ENCODE peak calls at places on chromosomes 4 and X, in seven cellular contexts. R is upper lobe of right lung; G is sigmoid colon; B is CD8-positive, alpha-beta T cell; E is lower lobe of right lung; X is fibroblast of lung; Y is astrocyte. J is an unnamed sample. For H3K27me3, the result is how much of the 10 kb centered on the place peaks cover.

GRCh38 chr4:168241953-168242352 is 76.6 kb downstream of the DDX60 start:
- DNase-seq in R (no peak), G (no peak), B (no peak), E (no peak), X (no peak), Y (no peak), J (no peak)

GRCh38 chrX:12494400-12495138 is 296.6 kb upstream of the PRPS2 start:
- DNase-seq in R (no peak), G (no peak), B (no peak), E (no peak), X (no peak), Y (no peak), J (no peak)

GRCh38 chr4:185654311-185654710 is 119.0 kb upstream of the PDLIM3 start:
- DNase-seq in R (no peak), G (no peak), B (no peak), E (no peak), X (no peak), Y (no peak), J (no peak)

GRCh38 chrX:115264009-115264408 is 25.5 kb upstream of the LUZP4 start:
- DNase-seq in R (no peak), G (no peak), B (no peak), E (no peak), X (no peak), Y (no peak), J (no peak)

GRCh38 chrX:136030357-136031225 is 45.4 kb downstream of the SLC9A6 start:
- DNase-seq in R (no peak), G (peak), B (no peak), E (no peak), X (peak), Y (peak), J (no peak)

GRCh38 chr4:94448815-94449375 is 2.8 kb upstream of the PDLIM5 start:
- DNase-seq in R (no peak), G (no peak), B (no peak), E (no peak), X (no peak), Y (no peak), J (no peak)

GRCh38 chrX:129957241-129958099 is 25.0 kb upstream of the BCORL1 start:
- DNase-seq in R (peak), G (peak), B (no peak), E (peak), X (peak), Y (peak), J (peak)

GRCh38 chr4:113675731-113676707 is 85.5 kb downstream of the CAMK2D start:
- DNase-seq in R (no peak), G (no peak), B (no peak), E (no peak), X (peak), Y (no peak), J (no peak)

GRCh38 chrX:39941332-39941920 is 156.3 kb downstream of the BCOR start:
- DNase-seq in R (no peak), G (no peak), B (no peak), E (no peak), X (no peak), Y (peak), J (no peak)

GRCh38 chr4:54709281-54709854 is 51.6 kb downstream of the KIT start:
- DNase-seq in R (no peak), G (no peak), B (no peak), E (no peak), X (peak), Y (no peak), J (no peak)

GRCh38 chr4:9924750-9925149 is 96.5 kb downstream of the SLC2A9 start:
- DNase-seq in R (no peak), G (no peak), B (no peak), E (no peak), X (no peak), Y (peak), J (no peak)

GRCh38 chr4:115228851-115229250 is 115.4 kb upstream of the NDST4 start:
- DNase-seq in R (no peak), G (no peak), B (no peak), E (no peak), X (no peak), Y (no peak), J (no peak)

GRCh38 chr4:66636321-66636720 is 909.0 kb downstream of the CENPC start:
- DNase-seq in R (no peak), G (no peak), B (no peak), E (no peak), X (no peak), Y (no peak), J (no peak)

GRCh38 chr4:104589264-104589868 is 94.7 kb upstream of the CXXC4 start:
- DNase-seq in R (no peak), G (no peak), B (no peak), E (no peak), X (peak), Y (no peak), J (no peak)

GRCh38 chrX:110992611-110993010 is 103.4 kb upstream of the PAK3 start:
- DNase-seq in R (no peak), G (no peak), B (no peak), E (no peak), X (peak), Y (no peak), J (no peak)

GRCh38 chrX:123764967-123765871 is 32.4 kb upstream of the THOC2 start:
- DNase-seq in R (peak), G (peak), B (peak), E (peak), X (peak), Y (peak), J (peak)

GRCh38 chrX:154991476-154991875 is 31.0 kb downstream of the F8 start:
- DNase-seq in R (no peak), G (no peak), B (no peak), E (no peak), X (no peak), Y (no peak), J (no peak)

GRCh38 chr4:29310252-29310651 is 1409.9 kb upstream of the PCDH7 start:
- DNase-seq in R (no peak), G (no peak), B (no peak), E (no peak), X (no peak), Y (no peak), J (no peak)
- H3K27ac ChIP-seq in R (no peak), G (no peak), B (no peak), E (no peak), X (no peak), Y (no peak), J (no peak)

GRCh38 chr4:187207931-187208330 is 484.3 kb upstream of the FAT1 start:
- DNase-seq in R (no peak), G (no peak), B (no peak), E (no peak), X (no peak), Y (no peak), J (no peak)

GRCh38 chr4:187208641-187209040 is 485.0 kb upstream of the FAT1 start:
- DNase-seq in R (no peak), G (no peak), B (no peak), E (no peak), X (no peak), Y (no peak), J (no peak)

GRCh38 chr4:187215438-187215837 is 491.8 kb upstream of the FAT1 start:
- DNase-seq in R (no peak), G (no peak), B (no peak), E (no peak), X (no peak), Y (no peak), J (no peak)

GRCh38 chr4:187204389-187204920 is 480.8 kb upstream of the FAT1 start:
- DNase-seq in R (no peak), G (no peak), B (no peak), E (no peak), X (no peak), Y (no peak), J (no peak)

DNA sequence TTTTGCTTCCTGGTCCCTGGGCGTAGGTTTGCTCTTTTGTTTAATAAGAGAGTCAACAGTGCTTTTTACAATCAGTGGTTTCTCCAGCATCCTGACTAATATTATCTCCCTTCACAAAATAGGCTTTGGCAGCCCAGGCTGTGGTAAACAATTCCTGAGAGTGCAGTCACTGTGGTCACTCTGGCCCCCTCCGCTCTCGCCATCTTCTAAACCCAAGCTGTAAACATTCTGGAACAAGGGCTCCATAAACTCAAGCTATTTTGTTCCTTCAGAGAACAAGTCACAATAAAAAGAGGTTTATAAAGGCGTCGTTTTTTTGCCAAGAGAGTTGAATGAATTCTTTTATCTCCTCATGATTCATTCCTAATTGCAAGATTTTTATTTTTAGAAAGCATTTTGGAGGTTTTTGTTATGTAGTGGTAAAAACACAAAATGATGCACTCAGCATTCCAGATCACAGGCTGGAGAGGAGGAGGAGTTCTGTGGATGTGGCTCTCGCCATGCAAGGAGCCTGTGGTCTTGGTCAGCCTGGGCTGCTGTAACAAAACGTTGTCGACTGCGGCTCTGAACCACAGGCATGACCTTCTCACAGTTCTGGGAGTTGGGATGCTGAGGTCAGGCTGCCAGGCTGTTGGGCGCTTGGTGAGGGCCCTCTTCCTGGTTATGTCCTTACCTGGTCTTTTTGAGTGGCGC is 486.4 kb upstream of the FAT1 start:
- DNase-seq in R (no peak), G (no peak), B (no peak), E (no peak), X (peak), Y (peak), J (no peak)
- H3K27me3 ChIP-seq in R (under half), G (under half), B (under half), E (under half), X (under half), Y (under half), J (under half)

GRCh38 chr4:165325732-165326512 is 1.5 kb upstream of the MSMO1 start:
- DNase-seq in R (no peak), G (no peak), B (no peak), E (no peak), X (peak), Y (peak), J (no peak)
- H3K4me3 ChIP-seq in R (peak), G (peak), B (no peak), E (no peak), X (no peak), Y (peak), J (peak)

GRCh38 chr4:125986307-125986706 is 671.6 kb downstream of the FAT4 start:
- DNase-seq in R (no peak), G (no peak), B (no peak), E (no peak), X (no peak), Y (no peak), J (no peak)
- H3K27ac ChIP-seq in R (no peak), G (no peak), B (no peak), E (no peak), X (no peak), Y (no peak), J (no peak)

DNA sequence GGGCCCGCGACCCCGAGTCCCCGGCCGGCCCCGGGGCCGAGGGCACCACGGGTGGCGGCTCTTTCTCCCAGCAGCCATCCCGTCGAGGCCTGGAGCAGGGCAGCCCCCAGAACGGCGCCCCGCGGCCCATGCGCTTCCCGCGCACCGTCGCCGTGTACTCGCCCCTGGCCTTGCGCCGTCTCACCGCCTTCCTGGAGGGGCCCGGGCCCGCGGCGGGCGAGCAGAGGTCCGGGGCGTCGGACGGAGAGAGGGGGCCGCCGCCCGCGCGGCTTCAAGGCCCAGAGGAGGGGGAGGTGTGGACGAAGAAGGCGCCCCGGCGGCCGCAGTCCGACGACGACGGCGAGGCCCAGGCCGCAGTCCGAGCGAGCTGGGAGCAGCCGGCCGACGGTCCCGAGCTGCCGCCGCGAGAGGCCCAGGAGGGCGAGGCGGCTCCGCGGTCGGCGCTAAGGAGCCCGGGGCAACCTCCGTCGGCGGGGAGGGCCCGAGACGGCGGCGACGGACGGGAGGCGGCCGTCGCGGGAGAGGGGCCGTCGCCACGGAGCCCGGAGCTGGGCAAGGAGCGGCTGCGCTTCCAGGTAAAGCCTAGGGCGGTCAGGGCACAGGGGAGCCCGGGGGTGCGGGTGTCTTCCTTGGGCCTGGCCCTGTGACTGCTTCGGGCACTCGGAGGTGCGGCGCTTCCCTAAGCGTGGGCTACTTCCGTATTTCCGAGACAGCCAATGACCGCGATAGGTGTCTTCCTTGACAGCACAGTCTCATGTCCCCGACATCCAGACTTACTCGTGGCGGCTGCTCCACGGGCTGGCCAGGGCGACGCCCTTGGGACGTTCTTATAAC is 845 bp downstream of the ZAR1 start:
- DNase-seq in R (no peak), G (no peak), B (no peak), E (peak), X (no peak), Y (no peak), J (no peak)
- H3K27me3 ChIP-seq in R (half or more), G (under half), B (under half), E (under half), X (under half), Y (under half), J (under half)

DNA sequence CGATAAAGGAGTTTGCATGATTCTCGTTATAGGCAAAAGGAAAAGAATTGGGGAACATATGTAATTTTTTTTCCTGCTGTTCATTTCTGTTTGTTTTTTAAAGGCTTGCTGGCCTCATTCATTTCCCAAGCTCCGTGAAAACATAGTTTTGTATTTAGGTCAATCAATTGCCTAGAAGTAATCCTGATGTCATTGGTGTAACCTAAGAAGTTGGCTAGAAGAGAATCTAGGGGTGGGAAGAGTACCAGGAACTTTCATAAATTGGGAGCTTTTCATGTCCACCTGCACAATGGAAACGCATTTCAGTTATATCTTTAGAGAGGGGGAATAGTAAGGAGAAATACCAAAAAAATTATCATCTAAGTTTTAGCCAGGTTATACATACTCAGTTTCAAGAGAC is 3.8 kb downstream of the RAPGEF2 start:
- DNase-seq in R (no peak), G (no peak), B (no peak), E (no peak), X (peak), Y (peak), J (no peak)
- H3K4me3 ChIP-seq in R (peak), G (no peak), B (no peak), E (peak), X (no peak), Y (peak), J (no peak)

DNA sequence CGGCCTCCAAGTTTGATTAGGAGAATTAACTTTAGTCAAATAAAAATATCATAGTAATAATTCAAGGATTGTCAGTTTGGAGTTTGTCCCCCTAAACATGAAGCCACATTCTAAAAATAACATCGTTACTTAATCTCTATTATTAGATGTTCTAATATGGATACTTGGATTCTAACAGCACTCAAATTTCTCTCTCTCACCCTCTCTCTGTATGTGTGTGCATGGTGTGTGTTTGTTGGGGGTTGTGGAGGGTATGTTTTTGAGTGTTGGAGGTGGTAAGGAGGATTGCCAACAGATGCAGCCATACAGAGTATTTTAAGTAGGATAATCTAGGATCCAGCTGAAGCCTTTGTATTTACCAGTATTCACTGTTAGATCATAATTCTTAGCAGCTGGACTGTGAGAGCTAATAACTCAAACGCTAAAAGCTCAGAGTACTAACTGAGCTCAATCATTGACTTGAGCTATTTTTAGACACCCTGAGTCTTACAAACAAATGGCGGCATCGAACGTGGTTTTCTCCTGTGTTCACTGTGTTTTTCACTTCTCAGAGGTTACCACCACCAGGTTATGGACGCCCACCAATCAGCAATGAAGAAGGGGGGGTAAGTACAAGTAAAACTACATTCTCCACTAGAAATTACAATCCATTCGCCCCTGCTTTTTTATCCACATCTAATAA is 8.8 kb downstream of the ENAM start:
- DNase-seq in R (no peak), G (no peak), B (no peak), E (no peak), X (peak), Y (no peak), J (no peak)
- H3K27ac ChIP-seq in R (no peak), G (peak), B (no peak), E (no peak), X (no peak), Y (no peak), J (no peak)

DNA sequence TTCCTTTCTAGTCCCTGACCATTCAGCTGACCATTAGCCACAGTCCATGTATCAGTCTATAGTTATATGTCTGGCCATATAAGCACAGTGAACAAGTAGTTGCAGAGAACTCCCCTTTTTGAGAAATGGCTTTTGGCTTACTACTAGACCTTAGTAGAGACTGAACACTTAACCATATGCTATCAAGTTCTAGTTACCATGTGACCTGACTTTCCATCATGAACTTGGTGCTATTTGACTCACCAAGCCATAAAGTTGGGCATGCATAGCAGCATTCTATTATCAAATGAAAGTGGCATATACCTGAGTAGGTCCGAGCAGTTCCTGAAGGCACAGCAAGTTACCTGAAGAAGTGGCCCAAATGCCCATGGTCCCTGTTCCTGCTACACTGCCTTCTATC is 74.5 kb upstream of the IL2 start:
- DNase-seq in R (no peak), G (no peak), B (no peak), E (no peak), X (no peak), Y (no peak), J (no peak)
- H3K27me3 ChIP-seq in R (under half), G (under half), B (under half), E (under half), X (under half), Y (under half), J (under half)

DNA sequence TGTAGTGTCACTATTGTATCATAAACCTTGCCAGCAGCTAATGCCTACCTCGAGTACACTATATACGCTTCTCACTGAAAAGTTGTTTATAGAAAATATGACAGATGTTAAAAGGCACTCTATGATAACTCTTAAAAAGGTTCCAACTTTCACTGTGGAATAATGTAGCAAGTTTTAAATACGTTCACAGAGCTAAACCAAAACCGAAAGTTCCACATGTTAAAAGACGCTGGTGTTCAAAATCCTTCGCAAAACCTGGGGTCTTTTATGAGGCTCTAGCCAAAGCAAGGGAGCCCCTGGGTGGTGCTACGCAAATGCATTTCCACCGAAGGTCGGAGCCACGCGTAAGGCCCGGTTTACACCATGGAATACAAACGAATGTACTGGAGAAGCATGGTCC is 103.7 kb upstream of the TENM3 start:
- DNase-seq in R (no peak), G (no peak), B (no peak), E (no peak), X (peak), Y (no peak), J (no peak)
- H3K4me3 ChIP-seq in R (peak), G (peak), B (no peak), E (peak), X (peak), Y (peak), J (peak)

GRCh38 chr4:128387600-128388351 is 100.2 kb upstream of the PGRMC2 start:
- DNase-seq in R (no peak), G (no peak), B (no peak), E (no peak), X (no peak), Y (peak), J (no peak)
- H3K27ac ChIP-seq in R (peak), G (peak), B (no peak), E (peak), X (peak), Y (peak), J (no peak)